ENCODE peak calls at places on chromosomes 2 and 18, in six cellular contexts. I is spleen, Q is cardiac muscle cell, Z is A549, S is cardiac fibroblast, F is WERI-Rb-1. M is an unnamed sample.

GRCh38 chr18:51537487-51537886 is 340.0 kb upstream of the MEX3C start:
- DNase-seq in I (peak; percentile 74), Q (peak; percentile 85), Z (no peak), S (peak; percentile 78), F (peak; percentile 80), M (peak; percentile 59)

GRCh38 chr2:37274354-37274965 is 43.0 kb downstream of the NDUFAF7 start:
- DNase-seq in I (no peak), Q (peak; percentile 91), Z (no peak), S (peak; percentile 86), F (no peak), M (no peak)

GRCh38 chr18:10530852-10531251 is 5.0 kb downstream of the NAPG start:
- DNase-seq in I (no peak), Q (no peak), Z (no peak), S (no peak), F (no peak), M (no peak)

GRCh38 chr18:23824235-23824634 is 135.0 kb downstream of the LAMA3 start:
- DNase-seq in I (no peak), Q (peak; percentile 13), Z (no peak), S (no peak), F (no peak), M (peak; percentile 16)

GRCh38 chr2:227508001-227508400 is 36.0 kb downstream of the AGFG1 start:
- DNase-seq in I (no peak), Q (no peak), Z (no peak), S (no peak), F (no peak), M (no peak)

GRCh38 chr2:45852450-45853150 is 201.1 kb downstream of the PRKCE start:
- DNase-seq in I (no peak), Q (no peak), Z (no peak), S (no peak), F (no peak), M (no peak)

GRCh38 chr2:128513416-128514283 is 195.0 kb upstream of the HS6ST1 start:
- DNase-seq in I (peak; percentile 81), Q (no peak), Z (no peak), S (no peak), F (no peak), M (no peak)

GRCh38 chr2:1730047-1730937 is 14.0 kb downstream of the PXDN start:
- DNase-seq in I (no peak), Q (peak; percentile 86), Z (no peak), S (peak; percentile 77), F (peak; percentile 79), M (no peak)

GRCh38 chr2:119011162-119011909 is 69.3 kb downstream of the MARCO start:
- DNase-seq in I (no peak), Q (peak; percentile 62), Z (peak; percentile 51), S (peak; percentile 53), F (peak; percentile 83), M (no peak)

GRCh38 chr2:64770781-64771334 is 117.1 kb upstream of the SERTAD2 start:
- DNase-seq in I (peak; percentile 57), Q (peak; percentile 84), Z (no peak), S (peak; percentile 89), F (no peak), M (no peak)

GRCh38 chr2:5946210-5947118 is 254.3 kb downstream of the SOX11 start:
- DNase-seq in I (no peak), Q (no peak), Z (no peak), S (no peak), F (no peak), M (no peak)

GRCh38 chr2:25330273-25330672 is 11.5 kb downstream of the DNMT3A start:
- DNase-seq in I (peak; percentile 52), Q (no peak), Z (no peak), S (no peak), F (no peak), M (no peak)

GRCh38 chr2:160783481-160783880 is 289.9 kb upstream of the RBMS1 start:
- DNase-seq in I (no peak), Q (peak; percentile 45), Z (no peak), S (peak; percentile 51), F (no peak), M (no peak)

GRCh38 chr2:128316777-128317185 is 1.9 kb downstream of the HS6ST1 start:
- DNase-seq in I (no peak), Q (no peak), Z (no peak), S (no peak), F (no peak), M (no peak)

GRCh38 chr2:217980036-217980435 is 22.8 kb downstream of the TNS1 start:
- DNase-seq in I (peak; percentile 79), Q (no peak), Z (no peak), S (no peak), F (no peak), M (no peak)

GRCh38 chr2:117618607-117619006 is 195.9 kb upstream of the DDX18 start:
- DNase-seq in I (no peak), Q (no peak), Z (no peak), S (no peak), F (no peak), M (no peak)

GRCh38 chr2:117621330-117621729 is 193.2 kb upstream of the DDX18 start:
- DNase-seq in I (no peak), Q (no peak), Z (no peak), S (no peak), F (no peak), M (no peak)
- H3K4me3 ChIP-seq in I (no peak overlapping the region), Q (no peak overlapping the region), Z (no peak overlapping the region), S (no peak overlapping the region), F (no peak overlapping the region), M (no peak overlapping the region)

DNA sequence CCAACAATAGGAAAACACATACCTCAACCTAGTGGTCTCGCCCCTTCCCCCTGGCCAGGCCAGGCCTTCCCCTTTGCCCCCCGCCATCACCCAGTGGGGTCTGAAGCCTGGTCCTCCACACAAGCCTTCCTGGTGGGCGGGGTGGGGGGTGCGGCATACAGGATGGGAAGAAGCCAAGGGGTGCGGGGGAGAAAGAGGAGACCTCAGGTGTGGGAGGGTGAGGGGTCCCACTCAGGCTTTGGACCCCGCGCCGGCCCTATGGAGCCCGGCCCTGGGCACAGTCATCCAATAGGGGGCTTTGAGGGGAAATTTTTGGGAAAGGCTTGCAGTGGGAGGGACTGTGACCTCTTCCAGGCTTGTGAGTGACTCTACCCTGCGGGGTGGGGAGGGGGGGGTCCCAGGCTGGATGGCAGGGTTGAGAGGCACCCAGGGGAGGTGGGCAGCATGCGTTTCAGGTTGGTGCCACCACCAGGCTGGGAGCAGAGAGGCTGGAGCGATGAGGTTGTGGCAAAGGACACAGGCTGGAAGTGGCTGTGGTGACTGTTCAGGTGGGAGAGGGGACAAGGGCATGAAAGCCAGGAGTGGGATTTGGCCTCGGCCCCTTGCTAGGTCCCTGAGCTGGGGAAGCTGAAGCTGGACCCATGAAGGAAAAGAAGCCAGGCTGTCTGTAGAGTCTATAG is 1.3 kb downstream of the SLC66A3 start:
- DNase-seq in I (peak; percentile 87), Q (no peak), Z (no peak), S (no peak), F (no peak), M (no peak)
- H3K4me3 ChIP-seq in I (no peak overlapping the region), Q (no peak overlapping the region), Z (peak overlapping the region; percentile 72), S (no peak overlapping the region), F (no peak overlapping the region), M (no peak overlapping the region)

DNA sequence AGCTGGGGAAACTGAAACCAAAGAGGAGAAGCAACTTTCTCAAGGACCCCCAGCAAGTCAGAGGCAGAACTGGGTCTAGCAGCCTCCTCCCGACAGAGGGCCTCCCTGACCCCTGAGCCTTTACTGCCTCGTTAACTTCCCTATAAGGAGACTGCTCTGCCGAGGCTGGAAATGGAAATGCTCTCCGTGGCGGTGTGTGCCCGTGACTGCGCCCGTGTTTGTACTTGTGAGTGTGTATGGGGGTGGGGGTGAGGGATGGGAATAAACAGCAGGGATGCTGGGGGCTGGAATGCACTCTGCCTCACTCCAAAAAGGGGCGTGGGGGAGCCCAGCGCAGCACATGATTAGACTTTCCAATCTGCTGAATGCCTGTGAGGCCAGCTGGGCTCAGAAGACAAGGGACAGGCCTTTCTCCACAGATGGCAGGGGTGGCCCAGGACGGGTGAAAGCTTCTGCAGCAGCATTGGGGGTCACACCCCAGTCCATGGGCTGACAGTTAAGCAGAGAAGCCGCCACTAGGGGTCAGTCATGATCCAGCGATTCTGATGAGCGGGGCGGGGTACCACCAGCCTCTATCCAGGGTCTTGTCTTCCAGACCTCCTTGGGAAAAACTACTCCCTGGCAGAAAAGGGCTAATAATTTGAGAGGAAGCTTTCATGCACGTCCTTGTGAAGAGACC is 26.8 kb downstream of the MPHOSPH10 start:
- DNase-seq in I (peak; percentile 81), Q (peak; percentile 50), Z (peak; percentile 63), S (peak; percentile 33), F (peak; percentile 86), M (peak; percentile 27)
- H3K4me3 ChIP-seq in I (no peak overlapping the region), Q (no peak overlapping the region), Z (no peak overlapping the region), S (peak overlapping the region; percentile 36), F (no peak overlapping the region), M (no peak overlapping the region)

DNA sequence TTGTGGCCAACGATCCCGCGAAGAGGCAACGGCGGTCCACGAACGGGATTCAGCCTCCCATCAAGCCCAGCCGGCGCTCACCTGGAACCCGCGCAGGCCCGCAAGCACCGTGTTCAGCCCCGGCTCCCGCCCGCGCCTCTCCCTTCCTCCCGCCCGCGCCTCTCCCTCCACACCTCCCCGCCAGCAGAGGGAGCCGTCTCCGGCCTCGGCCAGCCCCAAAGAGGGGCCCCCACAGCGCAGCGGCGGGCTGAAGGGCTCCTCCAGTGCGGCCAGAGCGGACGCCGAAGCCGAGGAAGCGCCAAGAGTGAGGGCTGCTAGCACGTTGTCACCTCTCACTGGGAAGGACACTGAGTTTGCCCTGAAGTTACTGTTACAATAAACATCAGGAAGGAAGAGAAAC is 55.3 kb upstream of the LAPTM4A start:
- DNase-seq in I (no peak), Q (peak; percentile 38), Z (no peak), S (no peak), F (peak; percentile 41), M (no peak)
- H3K4me3 ChIP-seq in I (no peak overlapping the region), Q (no peak overlapping the region), Z (no peak overlapping the region), S (peak overlapping the region; percentile 35), F (no peak overlapping the region), M (no peak overlapping the region)

GRCh38 chr18:3410273-3410672 is 39.7 kb upstream of the TGIF1 start:
- DNase-seq in I (no peak), Q (no peak), Z (no peak), S (no peak), F (no peak), M (no peak)
- H3K4me3 ChIP-seq in I (no peak overlapping the region), Q (no peak overlapping the region), Z (no peak overlapping the region), S (no peak overlapping the region), F (no peak overlapping the region), M (no peak overlapping the region)

GRCh38 chr2:2892892-2893291 is 484.7 kb downstream of the EIPR1 start:
- DNase-seq in I (no peak), Q (no peak), Z (no peak), S (no peak), F (no peak), M (no peak)
- H3K4me3 ChIP-seq in I (no peak overlapping the region), Q (no peak overlapping the region), Z (no peak overlapping the region), S (no peak overlapping the region), F (no peak overlapping the region), M (no peak overlapping the region)